ENCODE peak calls at places on chromosomes 7 and 10, in seven cellular contexts. Q is GM10248; E is GM12865; A is stimulated activated CD8-positive, alpha-beta memory T cell treated with anti-CD3 and anti-CD28 coated beads, Interleukin-7, amount 100 ng/mL, for 48 hours; X is AG09319; N is neural crest cell; Y is hypothalamus. D is an unnamed sample.

GRCh38 chr10:11517150-11517549 is 94.3 kb downstream of the USP6NL start:
- DNase-seq in Q (peak), E (peak), A (no peak), X (no peak), N (no peak), Y (no peak), D (no peak)

GRCh38 chr7:98357751-98358161 is 43.1 kb downstream of the BAIAP2L1 start:
- DNase-seq in Q (no peak), E (no peak), A (no peak), X (no peak), N (no peak), Y (no peak), D (no peak)

GRCh38 chr7:37987732-37988131 is 67.3 kb downstream of the EPDR1 start:
- DNase-seq in Q (no peak), E (peak), A (no peak), X (no peak), N (no peak), Y (no peak), D (no peak)

GRCh38 chr7:47942132-47942531 is 6.1 kb downstream of the PKD1L1 start:
- DNase-seq in Q (no peak), E (no peak), A (no peak), X (no peak), N (no peak), Y (no peak), D (no peak)

GRCh38 chr7:9718071-9718470 is 1255.6 kb upstream of the PHF14 start:
- DNase-seq in Q (no peak), E (no peak), A (no peak), X (no peak), N (no peak), Y (no peak), D (no peak)

GRCh38 chr10:113179270-113179669 is 229.2 kb downstream of the TCF7L2 start:
- DNase-seq in Q (no peak), E (no peak), A (no peak), X (no peak), N (no peak), Y (no peak), D (no peak)

GRCh38 chr10:23319835-23320234 is 24.8 kb downstream of the C10orf67 start:
- DNase-seq in Q (no peak), E (no peak), A (no peak), X (no peak), N (no peak), Y (no peak), D (no peak)

GRCh38 chr7:129055294-129055816 is 444 bp upstream of the TNPO3 start:
- DNase-seq in Q (no peak), E (no peak), A (no peak), X (no peak), N (no peak), Y (no peak), D (no peak)

GRCh38 chr7:3696113-3696512 is 395.1 kb downstream of the SDK1 start:
- DNase-seq in Q (no peak), E (no peak), A (no peak), X (no peak), N (no peak), Y (no peak), D (no peak)

GRCh38 chr10:116263870-116264269 is 9.1 kb downstream of the GFRA1 start:
- DNase-seq in Q (no peak), E (no peak), A (no peak), X (no peak), N (no peak), Y (no peak), D (no peak)

GRCh38 chr7:140673770-140674155 is 1.0 kb downstream of the ADCK2 start:
- DNase-seq in Q (no peak), E (no peak), A (no peak), X (no peak), N (no peak), Y (no peak), D (no peak)

GRCh38 chr7:55344840-55345239 is 20.3 kb upstream of the LANCL2 start:
- DNase-seq in Q (no peak), E (no peak), A (no peak), X (no peak), N (no peak), Y (no peak), D (no peak)

GRCh38 chr7:25835191-25835590 is 316.8 kb upstream of the NFE2L3 start:
- DNase-seq in Q (no peak), E (no peak), A (no peak), X (no peak), N (no peak), Y (no peak), D (no peak)

D was measured in Karpas-422.